ENCODE peak calls at places on chromosomes 16 and 17, in four cellular contexts. N, M, F and O are unnamed samples.

GRCh38 chr17:74671031-74671771 is 41.5 kb downstream of the CD300LF start:
- DNase-seq in N (peak), M (peak), F (peak), O (peak)

GRCh38 chr17:78019367-78019975 is 61.0 kb downstream of the TNRC6C start:
- DNase-seq in N (no peak), M (no peak), F (no peak), O (no peak)

GRCh38 chr17:49364119-49364518 is 2.1 kb upstream of the ZNF652 start:
- DNase-seq in N (no peak), M (no peak), F (peak), O (no peak)

GRCh38 chr16:80570106-80570478 is 29.3 kb downstream of the DYNLRB2 start:
- DNase-seq in N (no peak), M (no peak), F (no peak), O (no peak)

GRCh38 chr17:45223541-45224528 is 2.1 kb downstream of the FMNL1 start:
- DNase-seq in N (no peak), M (no peak), F (no peak), O (no peak)

GRCh38 chr17:8857919-8858318 is 9.6 kb downstream of the PIK3R6 start:
- DNase-seq in N (no peak), M (no peak), F (no peak), O (no peak)

GRCh38 chr17:20304961-20305360 is 162.4 kb downstream of the LGALS9B start:
- DNase-seq in N (no peak), M (no peak), F (no peak), O (no peak)

GRCh38 chr16:55634193-55634592 is 21.6 kb upstream of the SLC6A2 start:
- DNase-seq in N (no peak), M (no peak), F (no peak), O (no peak)

GRCh38 chr16:75624921-75625334 is 1.8 kb upstream of the ADAT1 start:
- DNase-seq in N (no peak), M (no peak), F (no peak), O (no peak)

GRCh38 chr16:85736924-85737323 is 14.0 kb downstream of the C16orf74 start:
- DNase-seq in N (no peak), M (no peak), F (no peak), O (no peak)

GRCh38 chr17:41413982-41414381 is 10.4 kb downstream of the KRT37 start:
- DNase-seq in N (no peak), M (no peak), F (no peak), O (no peak)

GRCh38 chr16:5350118-5350517 is 252.5 kb upstream of the EEF2KMT start:
- DNase-seq in N (no peak), M (no peak), F (no peak), O (no peak)

GRCh38 chr16:3798827-3799226 is 81.5 kb upstream of the TRAP1 start:
- DNase-seq in N (no peak), M (no peak), F (no peak), O (no peak)

GRCh38 chr16:23423496-23424049 is 29.4 kb downstream of the COG7 start:
- DNase-seq in N (peak), M (no peak), F (no peak), O (no peak)

GRCh38 chr17:61128671-61129115 is 270.9 kb upstream of the TBX2 start:
- DNase-seq in N (no peak), M (no peak), F (no peak), O (no peak)

DNA sequence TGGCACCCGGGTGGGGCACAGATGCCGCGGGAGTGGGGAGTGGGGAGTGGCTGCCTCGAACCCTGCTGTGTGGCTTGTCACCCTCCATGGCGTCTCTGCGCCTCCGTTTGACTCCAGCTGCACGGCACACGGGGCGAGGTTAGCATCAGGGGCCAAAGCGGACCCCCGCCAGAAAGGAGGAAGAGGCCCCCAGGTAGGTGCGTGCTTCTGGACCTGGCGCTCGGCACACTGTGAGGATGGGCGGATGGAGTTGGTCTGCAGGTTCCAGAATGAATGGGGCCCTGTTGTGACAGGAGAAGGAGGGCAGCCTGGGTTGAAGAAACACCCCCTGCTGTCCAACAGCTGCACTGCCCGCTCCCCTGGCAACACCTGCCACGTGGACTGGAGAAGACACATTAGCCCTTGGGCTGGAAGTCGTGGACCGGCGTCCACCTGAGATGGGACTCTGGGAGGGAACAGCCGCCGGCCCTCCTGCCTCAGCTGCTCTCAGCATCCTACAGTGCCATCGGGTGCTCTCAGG is 9.4 kb upstream of the FASN start:
- DNase-seq in N (no peak), M (no peak), F (peak), O (peak)
- TF ChIP-seq CTCF in N (no peak), M (no peak), F (no peak), O (peak)

GRCh38 chr17:75927286-75927922 is 13.4 kb downstream of the FBF1 start:
- DNase-seq in N (no peak), M (no peak), F (no peak), O (peak)
- TF ChIP-seq CTCF in N (peak), M (no peak), F (peak), O (peak)

DNA sequence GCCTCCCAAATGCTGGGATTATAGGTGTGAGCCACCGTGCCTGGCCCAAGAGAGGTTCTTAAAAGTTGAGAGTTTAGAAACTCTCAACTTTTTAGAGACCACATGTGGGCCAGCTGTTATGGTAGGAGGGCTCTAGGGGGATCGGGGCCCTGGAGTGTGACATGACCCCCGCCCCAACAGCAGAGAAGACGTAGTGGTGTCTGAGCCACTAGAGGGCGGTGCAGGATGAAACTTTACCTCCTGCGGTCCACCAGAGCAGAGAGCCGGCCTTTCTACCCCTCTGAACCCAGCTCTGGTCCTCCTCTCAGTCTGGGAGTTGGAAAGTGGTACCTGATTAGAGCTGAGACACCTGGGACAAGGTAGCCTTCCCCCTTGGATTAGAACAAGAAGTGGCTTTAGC is 7.4 kb downstream of the CDK5RAP3 start:
- DNase-seq in N (no peak), M (peak), F (peak), O (peak)
- TF ChIP-seq CTCF in N (peak), M (peak), F (peak), O (peak)

GRCh38 chr17:67475161-67475887 is 98.2 kb downstream of the PITPNC1 start:
- DNase-seq in N (peak), M (peak), F (peak), O (peak)
- TF ChIP-seq CTCF in N (peak), M (peak), F (peak), O (peak)

DNA sequence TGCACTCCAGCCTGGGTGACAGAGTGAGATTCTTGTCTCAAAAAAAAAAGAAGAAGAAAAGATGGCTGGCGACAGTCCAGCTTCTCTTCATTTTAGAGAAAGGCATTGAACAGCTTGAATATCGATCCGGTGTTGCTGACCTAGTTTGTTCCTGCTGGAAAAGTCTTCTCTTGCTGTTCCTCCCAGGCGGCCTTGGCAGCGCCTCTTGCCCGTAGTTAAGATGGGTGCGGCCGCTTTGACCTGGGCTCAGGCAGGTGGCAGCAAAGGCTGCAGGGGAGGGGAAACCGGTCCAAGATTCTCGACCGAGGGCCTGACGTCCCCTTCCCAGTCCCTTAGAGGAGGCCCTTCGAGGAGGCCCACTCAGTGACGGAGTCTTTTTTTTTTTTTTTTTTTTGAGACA is 3.8 kb upstream of the ZNF764 start:
- DNase-seq in N (no peak), M (no peak), F (no peak), O (no peak)
- TF ChIP-seq CTCF in N (no peak), M (no peak), F (no peak), O (no peak)

GRCh38 chr17:81711814-81712467 is at the start of gene SLC25A10:
- DNase-seq in N (peak), M (peak), F (peak), O (peak)
- TF ChIP-seq CTCF in N (no peak), M (no peak), F (no peak), O (no peak)

GRCh38 chr17:50634123-50634914 is at the start of gene ABCC3:
- DNase-seq in N (peak), M (no peak), F (peak), O (no peak)
- TF ChIP-seq CTCF in N (no peak), M (no peak), F (no peak), O (no peak)

DNA sequence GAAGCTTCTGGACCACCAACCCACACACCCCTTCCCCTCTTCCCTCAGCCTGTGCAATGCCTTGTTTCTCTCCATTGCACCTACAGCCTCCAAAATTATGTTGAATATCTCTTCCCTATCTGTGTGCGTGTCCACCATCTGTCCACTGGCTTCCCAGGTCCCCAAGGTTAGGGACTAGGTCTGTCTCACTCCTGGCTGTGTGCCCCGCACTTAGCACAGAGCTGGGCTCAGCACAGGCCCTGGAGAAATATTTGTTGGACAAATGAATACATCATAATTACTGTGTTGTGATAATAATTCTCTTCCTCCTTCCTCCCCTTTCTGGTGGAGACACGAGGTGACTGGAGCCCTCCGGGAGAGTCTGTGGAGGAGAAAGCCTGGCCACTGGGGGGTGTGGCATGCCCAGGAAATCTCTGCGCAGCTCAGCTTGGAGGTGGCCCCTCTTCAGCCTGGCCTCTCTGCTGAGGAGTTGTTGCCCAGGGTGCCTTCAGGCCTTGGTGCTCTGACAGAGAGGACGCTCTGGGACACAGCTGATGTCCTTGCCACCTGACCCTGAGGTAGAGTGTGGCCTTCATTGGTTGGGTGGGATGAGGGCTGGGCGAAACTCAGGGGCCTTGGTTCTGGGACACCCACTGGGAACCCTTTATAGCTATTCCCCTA is 3.3 kb upstream of the BRD7 start:
- DNase-seq in N (no peak), M (no peak), F (no peak), O (no peak)
- TF ChIP-seq CTCF in N (no peak), M (no peak), F (peak), O (peak)